ENCODE peak calls at places on chromosomes 7 and 10, in four cellular contexts. D is stomach, A is Panc1, E is tibial artery. F is an unnamed sample. For H3K4me1, the result is how much of the 10 kb centered on the place peaks cover.

GRCh38 chr10:60414877-60415585 is 25.4 kb upstream of the ANK3 start:
- DNase-seq in D (no peak), A (no peak), E (no peak), F (no peak)

GRCh38 chr7:131327049-131327625 is 539 bp upstream of the MKLN1 start:
- DNase-seq in D (no peak), A (peak), E (peak), F (no peak)

GRCh38 chr10:132685121-132685891 is 100.6 kb downstream of the NKX6-2 start:
- DNase-seq in D (peak), A (peak), E (peak), F (peak)

GRCh38 chr7:7996568-7996967 is 28.0 kb downstream of the GLCCI1 start:
- DNase-seq in D (no peak), A (no peak), E (no peak), F (no peak)

GRCh38 chr10:102254426-102254825 is 9.1 kb downstream of the GBF1 start:
- DNase-seq in D (no peak), A (no peak), E (no peak), F (no peak)

GRCh38 chr7:157389951-157390730 is 53.3 kb downstream of the DNAJB6 start:
- DNase-seq in D (no peak), A (no peak), E (peak), F (no peak)

GRCh38 chr10:49053053-49053997 is 62.0 kb downstream of the VSTM4 start:
- DNase-seq in D (no peak), A (no peak), E (no peak), F (no peak)

GRCh38 chr7:94594882-94595281 is 61.1 kb downstream of the SGCE start:
- DNase-seq in D (no peak), A (no peak), E (no peak), F (no peak)

GRCh38 chr7:41835977-41836530 is 133.2 kb upstream of the INHBA start:
- DNase-seq in D (no peak), A (no peak), E (no peak), F (no peak)

GRCh38 chr10:33441561-33441960 is 107.1 kb upstream of the NRP1 start:
- DNase-seq in D (no peak), A (no peak), E (no peak), F (no peak)

GRCh38 chr10:128073880-128074279 is 52.3 kb downstream of the MKI67 start:
- DNase-seq in D (no peak), A (no peak), E (no peak), F (no peak)

GRCh38 chr10:127163632-127164031 is 32.8 kb downstream of the INSYN2A start:
- DNase-seq in D (no peak), A (no peak), E (no peak), F (no peak)

GRCh38 chr10:8278099-8278498 is 223.6 kb downstream of the GATA3 start:
- DNase-seq in D (no peak), A (no peak), E (no peak), F (no peak)

GRCh38 chr10:89283988-89284475 is 17.8 kb upstream of the IFIT2 start:
- DNase-seq in D (no peak), A (no peak), E (peak), F (no peak)

GRCh38 chr7:45921699-45922519 is 837 bp upstream of the IGFBP3 start:
- DNase-seq in D (no peak), A (no peak), E (peak), F (peak)

GRCh38 chr7:97094531-97094930 is 23.0 kb upstream of the SDHAF3 start:
- DNase-seq in D (no peak), A (no peak), E (no peak), F (no peak)

GRCh38 chr10:73553726-73554125 is 37.4 kb downstream of the USP54 start:
- DNase-seq in D (no peak), A (no peak), E (no peak), F (no peak)

GRCh38 chr7:46256870-46257528 is 335.9 kb upstream of the IGFBP3 start:
- DNase-seq in D (no peak), A (no peak), E (no peak), F (no peak)

GRCh38 chr7:46932656-46933424 is 649.1 kb downstream of the TNS3 start:
- DNase-seq in D (no peak), A (peak), E (peak), F (no peak)

GRCh38 chr10:123926401-123927264 is 35.0 kb upstream of the CPXM2 start:
- DNase-seq in D (no peak), A (no peak), E (no peak), F (no peak)

GRCh38 chr10:16788778-16789177 is 28.4 kb downstream of the RSU1 start:
- DNase-seq in D (no peak), A (no peak), E (no peak), F (no peak)

GRCh38 chr10:88243847-88244730 is 339.0 kb downstream of the RNLS start:
- DNase-seq in D (peak), A (no peak), E (peak), F (peak)

GRCh38 chr7:102208826-102209225 is 77.8 kb upstream of the SH2B2 start:
- DNase-seq in D (no peak), A (no peak), E (no peak), F (no peak)

GRCh38 chr7:44064791-44065430 is 456 bp downstream of the PGAM2 start:
- DNase-seq in D (no peak), A (no peak), E (peak), F (peak)

GRCh38 chr7:83426325-83426724 is 222.6 kb downstream of the SEMA3E start:
- DNase-seq in D (no peak), A (no peak), E (no peak), F (no peak)

GRCh38 chr7:142352543-142352942 is 94.7 kb upstream of the PRSS58 start:
- DNase-seq in D (no peak), A (no peak), E (no peak), F (no peak)

GRCh38 chr10:128062331-128062730 is 63.9 kb downstream of the MKI67 start:
- DNase-seq in D (no peak), A (no peak), E (no peak), F (peak)

GRCh38 chr10:88623835-88624234 is 37.3 kb downstream of the LIPJ start:
- DNase-seq in D (no peak), A (no peak), E (no peak), F (no peak)

GRCh38 chr7:76333388-76334101 is 25.2 kb downstream of the YWHAG start:
- DNase-seq in D (peak), A (no peak), E (peak), F (peak)

GRCh38 chr7:114916261-114916892 is 5.5 kb upstream of the MDFIC start:
- DNase-seq in D (no peak), A (no peak), E (no peak), F (no peak)

GRCh38 chr10:100043344-100043743 is 33.6 kb upstream of the DNMBP start:
- DNase-seq in D (peak), A (no peak), E (no peak), F (no peak)
- H3K4me1 ChIP-seq in D (under half), A (under half), E (under half), F (under half)

GRCh38 chr10:5545778-5546710 is 21.3 kb downstream of the CALML3 start:
- DNase-seq in D (peak), A (no peak), E (peak), F (no peak)
- H3K4me1 ChIP-seq in D (under half), A (under half), E (half or more), F (under half)

GRCh38 chr10:1048732-1049424 is at the start of gene IDI1:
- DNase-seq in D (peak), A (peak), E (peak), F (peak)
- H3K4me1 ChIP-seq in D (under half), A (under half), E (under half), F (under half)

GRCh38 chr10:122554576-122554975 is 6.0 kb upstream of the DMBT1 start:
- DNase-seq in D (no peak), A (no peak), E (no peak), F (no peak)

GRCh38 chr10:122555431-122555830 is 5.1 kb upstream of the DMBT1 start:
- DNase-seq in D (no peak), A (no peak), E (no peak), F (no peak)

GRCh38 chr10:122551450-122551849 is 9.1 kb upstream of the DMBT1 start:
- DNase-seq in D (no peak), A (no peak), E (no peak), F (no peak)

GRCh38 chr10:122550983-122551382 is 9.6 kb upstream of the DMBT1 start:
- DNase-seq in D (no peak), A (no peak), E (no peak), F (no peak)

DNA sequence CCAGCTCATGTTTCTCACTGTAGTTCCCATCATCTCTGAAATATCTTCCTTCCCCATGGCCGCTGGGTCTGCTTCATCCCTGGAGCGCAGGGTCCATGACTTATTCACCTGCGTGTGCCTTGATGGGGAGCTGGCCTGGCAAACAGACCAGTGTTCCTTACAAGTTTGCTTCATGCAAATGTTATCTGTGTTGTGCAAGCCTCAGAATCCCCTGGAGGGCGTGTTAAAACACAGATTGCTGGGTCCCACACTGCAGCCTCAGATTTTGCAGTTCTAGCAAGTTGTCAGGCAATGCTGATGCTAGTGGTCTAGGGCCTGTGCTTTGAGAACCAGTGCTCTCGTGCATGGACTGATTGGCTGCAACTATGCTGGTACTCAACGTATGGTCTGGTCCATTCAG is 7.2 kb upstream of the DMBT1 start:
- DNase-seq in D (no peak), A (no peak), E (no peak), F (peak)
- H3K4me1 ChIP-seq in D (under half), A (under half), E (under half), F (under half)

GRCh38 chr10:29524720-29525119 is 110.1 kb downstream of the SVIL start:
- DNase-seq in D (no peak), A (no peak), E (no peak), F (no peak)
- H3K4me1 ChIP-seq in D (under half), A (under half), E (under half), F (under half)

DNA sequence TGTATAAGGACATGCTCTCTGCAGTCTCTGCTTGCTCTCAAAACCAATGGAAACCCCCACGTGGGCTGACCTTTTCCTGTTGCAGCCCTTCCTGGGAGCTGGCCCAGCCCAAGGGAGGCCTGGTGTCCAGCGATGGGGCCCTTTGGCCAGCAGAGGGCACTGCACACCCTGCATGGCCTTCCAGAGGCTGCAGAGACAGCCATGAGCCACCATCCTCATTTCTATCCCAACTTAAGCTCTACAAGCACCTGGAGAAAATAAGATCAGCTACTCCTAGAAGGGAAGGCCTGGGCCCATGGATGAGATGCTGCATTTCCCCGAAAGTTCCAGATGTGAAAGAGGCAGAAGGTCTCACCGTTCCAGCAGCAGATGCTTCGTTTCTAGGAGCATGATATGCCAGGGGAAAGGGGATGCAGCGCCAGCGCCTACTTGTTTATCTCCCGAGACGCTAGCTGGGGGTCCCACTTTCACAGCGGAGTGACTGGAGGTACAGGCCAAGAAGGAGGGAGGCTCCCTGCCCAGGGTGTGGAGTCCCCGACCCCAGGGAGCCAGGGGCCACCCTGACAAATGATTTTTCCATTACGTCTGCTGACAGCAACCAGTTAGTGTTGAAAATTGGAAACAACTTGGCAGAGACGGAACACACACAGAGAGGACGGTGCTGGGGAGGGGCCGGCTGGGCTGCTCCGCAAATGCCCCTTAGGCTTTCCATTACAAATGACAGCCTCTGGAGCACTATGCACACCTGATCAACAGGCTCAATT is 106.4 kb downstream of the ZRANB1 start:
- DNase-seq in D (peak), A (peak), E (peak), F (peak)
- H3K4me1 ChIP-seq in D (half or more), A (under half), E (half or more), F (under half)

GRCh38 chr10:107056160-107056559 is 108.3 kb downstream of the SORCS1 start:
- DNase-seq in D (no peak), A (no peak), E (no peak), F (peak)

GRCh38 chr10:107059058-107059457 is 105.4 kb downstream of the SORCS1 start:
- DNase-seq in D (no peak), A (no peak), E (no peak), F (no peak)

GRCh38 chr10:107054469-107055156 is 109.9 kb downstream of the SORCS1 start:
- DNase-seq in D (no peak), A (no peak), E (no peak), F (peak)

GRCh38 chr10:107059872-107060271 is 104.6 kb downstream of the SORCS1 start:
- DNase-seq in D (no peak), A (no peak), E (no peak), F (no peak)
- H3K4me1 ChIP-seq in D (under half), A (under half), E (under half), F (under half)

GRCh38 chr10:29843143-29843542 is 208.4 kb upstream of the SVIL start:
- DNase-seq in D (no peak), A (no peak), E (no peak), F (no peak)

GRCh38 chr10:29839826-29840515 is 205.2 kb upstream of the SVIL start:
- DNase-seq in D (no peak), A (no peak), E (no peak), F (peak)

GRCh38 chr10:29845166-29845565 is 210.4 kb upstream of the SVIL start:
- DNase-seq in D (no peak), A (no peak), E (no peak), F (no peak)

GRCh38 chr10:29840516-29841276 is 205.9 kb upstream of the SVIL start:
- DNase-seq in D (no peak), A (no peak), E (no peak), F (peak)

DNA sequence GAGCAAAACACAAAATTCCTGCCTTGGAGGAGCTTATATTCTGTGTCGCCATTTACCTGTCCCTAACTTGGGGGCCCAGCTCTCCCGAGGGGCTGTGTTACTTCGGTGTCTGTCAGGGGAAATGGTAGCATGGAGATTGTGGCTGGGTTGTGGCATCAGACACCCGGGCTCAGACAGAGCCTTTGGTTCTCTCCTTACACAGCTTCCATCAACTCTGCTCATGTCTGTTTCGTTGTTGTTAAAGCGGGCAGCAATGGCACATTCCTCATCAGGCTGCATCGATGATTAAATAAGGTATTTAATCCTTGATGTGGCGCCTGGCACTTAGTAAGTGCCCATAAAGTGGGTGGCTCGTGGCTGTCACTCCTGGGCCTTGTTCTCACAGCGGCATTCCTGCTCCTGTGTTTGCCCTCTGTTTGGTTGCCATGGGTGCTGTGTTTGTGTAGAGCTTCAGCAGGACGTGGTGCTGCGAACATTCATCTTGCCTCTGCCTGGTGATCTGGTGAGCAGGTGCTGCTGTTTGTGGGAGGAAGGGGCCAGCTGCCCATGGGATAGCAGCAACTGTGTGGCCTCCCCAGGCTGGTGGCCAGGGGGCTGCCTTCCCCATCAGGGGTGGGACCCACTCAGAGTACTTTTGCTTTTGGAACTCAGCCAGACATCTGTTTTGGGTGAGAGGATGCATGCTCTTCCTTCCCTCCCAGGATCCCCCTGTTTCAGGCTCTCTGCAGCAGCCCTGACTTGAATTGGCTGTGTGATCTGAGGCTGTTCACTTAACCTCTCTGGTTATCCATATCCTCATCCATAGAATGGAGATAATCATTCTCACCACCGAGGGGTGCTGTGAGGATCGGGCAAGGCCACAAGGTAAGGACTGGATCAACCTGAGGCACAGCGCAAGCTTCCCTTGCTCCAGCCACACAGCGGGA is 207.2 kb upstream of the SVIL start:
- DNase-seq in D (peak), A (no peak), E (peak), F (peak)
- H3K4me1 ChIP-seq in D (under half), A (under half), E (under half), F (under half)

DNA sequence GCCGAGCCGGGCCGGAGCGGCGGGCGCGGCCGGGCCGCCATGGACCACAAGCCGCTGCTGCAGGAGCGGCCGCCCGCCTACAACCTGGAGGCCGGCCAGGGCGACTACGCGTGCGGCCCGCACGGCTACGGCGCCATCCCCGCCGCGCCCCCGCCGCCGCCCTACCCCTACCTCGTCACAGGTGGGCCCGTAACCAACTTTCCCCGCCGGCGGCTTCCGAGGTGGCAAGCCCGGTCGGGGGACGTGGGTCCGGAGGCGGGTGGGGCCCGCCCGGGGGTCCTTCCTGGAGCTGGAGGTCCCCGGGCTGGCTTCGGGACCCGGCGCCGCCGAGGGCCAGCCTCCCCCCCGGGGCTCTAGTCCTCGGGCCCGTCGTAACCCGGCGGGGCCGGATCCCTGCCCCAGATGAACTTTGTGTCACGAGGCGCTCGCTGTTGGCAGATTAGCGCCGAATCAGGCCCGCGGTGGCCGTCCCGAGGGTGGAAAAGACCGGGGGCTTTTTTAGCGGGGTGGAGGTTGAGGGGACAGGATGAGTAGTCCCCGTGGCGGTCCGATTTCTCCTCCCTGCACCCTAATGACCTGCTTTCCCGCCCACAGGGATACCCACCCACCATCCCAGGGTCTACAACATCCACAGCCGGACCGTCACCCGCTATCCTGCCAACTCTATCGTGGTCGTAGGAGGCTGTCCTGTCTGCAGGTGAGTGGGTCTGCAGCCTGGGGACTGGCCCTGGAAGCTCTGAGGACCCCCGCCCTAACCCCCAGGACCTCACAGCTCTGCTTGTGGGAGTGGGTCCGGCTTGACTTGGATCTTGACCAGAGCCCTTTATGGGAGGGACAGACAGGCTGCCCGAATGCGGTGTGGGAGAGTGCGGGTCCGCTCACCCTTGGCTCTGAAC is 519 bp downstream of the BRI3 start:
- DNase-seq in D (peak), A (no peak), E (no peak), F (peak)
- H3K4me1 ChIP-seq in D (half or more), A (under half), E (half or more), F (under half)